ENCODE peak calls at places on chromosome X, in seven cellular contexts. O, N, B, E, Z, R and U are unnamed samples. For H3K4me1 and H3K36me3, the result is how much of the 10 kb centered on the place peaks cover.

GRCh38 chrX:57964975-57965374 is 54.7 kb upstream of the ZXDA start:
- DNase-seq in N (no peak), E (no peak), Z (no peak), O (no peak), B (no peak), R (no peak), U (no peak)

GRCh38 chrX:23803931-23804381 is 21.0 kb downstream of the SAT1 start:
- DNase-seq in Z (no peak), E (no peak), O (no peak), R (no peak), B (peak), N (peak), U (no peak)

GRCh38 chrX:40068048-40068447 is 29.7 kb downstream of the BCOR start:
- DNase-seq in E (no peak), O (no peak), R (no peak), Z (no peak), N (no peak), B (no peak), U (no peak)

GRCh38 chrX:129530410-129530809 is 7.1 kb upstream of the SMARCA1 start:
- DNase-seq in Z (no peak), O (no peak), N (no peak), R (no peak), E (no peak), B (no peak), U (no peak)

GRCh38 chrX:39067866-39068265 is 266.6 kb downstream of the MID1IP1 start:
- DNase-seq in R (no peak), Z (no peak), E (no peak), B (no peak), O (no peak), N (no peak), U (no peak)

GRCh38 chrX:30572004-30572403 is 5.6 kb downstream of the TASL start:
- DNase-seq in E (no peak), Z (no peak), N (no peak), R (no peak), B (no peak), O (no peak), U (no peak)

GRCh38 chrX:43970528-43970927 is 2.7 kb downstream of the NDP start:
- DNase-seq in E (no peak), Z (no peak), O (no peak), B (no peak), N (no peak), R (no peak), U (no peak)

GRCh38 chrX:45801554-45801953 is 600.9 kb upstream of the DIPK2B start:
- DNase-seq in O (no peak), R (peak), B (no peak), Z (no peak), E (no peak), N (no peak), U (no peak)

GRCh38 chrX:147570483-147570882 is 341.2 kb upstream of the FMR1 start:
- DNase-seq in O (no peak), B (no peak), N (no peak), R (peak), Z (no peak), E (no peak), U (no peak)

GRCh38 chrX:40012039-40012799 is 85.5 kb downstream of the BCOR start:
- DNase-seq in R (peak), O (peak), B (no peak), N (peak), E (no peak), Z (peak), U (peak)

GRCh38 chrX:132622130-132622529 is 133.3 kb upstream of the MBNL3 start:
- DNase-seq in N (no peak), Z (no peak), B (no peak), R (no peak), O (no peak), E (no peak), U (no peak)

DNA sequence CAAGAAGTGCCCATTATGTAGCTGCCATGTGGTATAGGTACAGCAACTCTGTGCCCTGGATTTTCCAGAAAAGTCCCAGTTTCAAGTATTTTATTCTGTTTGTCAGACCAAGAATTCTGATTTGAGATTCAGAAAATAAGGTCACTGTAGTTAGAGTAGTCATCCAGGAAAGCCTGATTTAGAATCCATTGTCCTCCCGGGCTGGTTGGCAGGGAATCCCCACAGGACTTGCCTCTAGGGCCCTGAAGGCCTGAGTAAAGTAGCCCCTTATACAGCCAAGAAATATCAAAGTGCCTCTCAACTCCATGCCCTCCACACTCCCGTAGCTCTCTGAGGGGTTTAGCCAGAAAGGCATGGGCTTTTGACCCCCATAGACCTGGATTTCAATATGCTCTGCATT is 36.3 kb downstream of the RTL5 start:
- DNase-seq in Z (no peak), N (no peak), E (no peak), O (no peak), R (no peak), B (no peak), U (no peak)
- H3K4me1 ChIP-seq in Z (under half), N (under half), E (under half), O (under half), R (under half), B (under half), U (under half)

DNA sequence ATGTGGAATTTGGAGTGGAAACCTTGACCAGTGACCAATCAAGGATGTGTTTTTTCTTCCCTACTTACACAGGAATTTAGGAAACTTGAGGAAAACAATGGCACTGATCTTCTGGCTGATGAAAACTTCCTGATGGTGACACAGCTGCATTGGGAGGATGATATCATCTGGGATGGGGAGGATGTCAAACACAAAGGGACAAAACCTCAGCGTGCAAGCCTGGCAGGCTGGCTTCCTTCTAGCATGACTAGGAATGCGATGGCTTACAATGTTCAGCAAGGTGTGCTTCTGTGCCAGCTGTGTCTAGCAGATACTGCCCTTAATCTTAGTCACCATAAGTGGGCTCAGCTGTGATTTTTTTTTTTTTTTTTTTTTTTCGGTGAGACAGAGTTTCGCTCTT is 12.6 kb downstream of the TAF1 start:
- DNase-seq in O (no peak), R (no peak), Z (no peak), N (no peak), E (no peak), B (no peak), U (no peak)
- H3K36me3 ChIP-seq in O (half or more), R (under half), Z (under half), N (under half), E (under half), B (under half), U (half or more)

GRCh38 chrX:16804923-16805464 is 18.7 kb downstream of the TXLNG start:
- DNase-seq in Z (peak), O (no peak), E (no peak), B (no peak), N (no peak), R (no peak), U (no peak)

GRCh38 chrX:16807976-16808542 is 21.8 kb downstream of the TXLNG start:
- DNase-seq in R (no peak), Z (no peak), N (no peak), B (no peak), O (no peak), E (no peak), U (no peak)

GRCh38 chrX:16807548-16807947 is 21.3 kb downstream of the TXLNG start:
- DNase-seq in N (no peak), B (no peak), Z (peak), R (peak), O (no peak), E (no peak), U (no peak)
- H3K4me1 ChIP-seq in N (under half), B (under half), Z (under half), R (under half), O (under half), E (under half), U (under half)

GRCh38 chrX:110000000-110000399 is 2.9 kb upstream of the TMEM164 start:
- DNase-seq in B (no peak), O (no peak), Z (no peak), R (no peak), E (no peak), N (no peak), U (no peak)

GRCh38 chrX:110000854-110001701 is 1.8 kb upstream of the TMEM164 start:
- DNase-seq in N (no peak), O (no peak), Z (no peak), B (no peak), R (no peak), E (no peak), U (no peak)

GRCh38 chrX:110002300-110003166 is at the start of gene TMEM164:
- DNase-seq in N (peak), E (peak), R (peak), O (peak), B (peak), Z (peak), U (peak)

GRCh38 chrX:110003167-110004156 is 548 bp downstream of the TMEM164 start:
- DNase-seq in N (peak), R (no peak), E (no peak), B (no peak), O (peak), Z (peak), U (peak)

GRCh38 chrX:110001702-110002299 is 1.1 kb upstream of the TMEM164 start:
- DNase-seq in R (no peak), B (no peak), Z (no peak), E (no peak), O (no peak), N (no peak), U (no peak)
- H3K36me3 ChIP-seq in R (under half), B (under half), Z (under half), E (under half), O (under half), N (under half), U (under half)

DNA sequence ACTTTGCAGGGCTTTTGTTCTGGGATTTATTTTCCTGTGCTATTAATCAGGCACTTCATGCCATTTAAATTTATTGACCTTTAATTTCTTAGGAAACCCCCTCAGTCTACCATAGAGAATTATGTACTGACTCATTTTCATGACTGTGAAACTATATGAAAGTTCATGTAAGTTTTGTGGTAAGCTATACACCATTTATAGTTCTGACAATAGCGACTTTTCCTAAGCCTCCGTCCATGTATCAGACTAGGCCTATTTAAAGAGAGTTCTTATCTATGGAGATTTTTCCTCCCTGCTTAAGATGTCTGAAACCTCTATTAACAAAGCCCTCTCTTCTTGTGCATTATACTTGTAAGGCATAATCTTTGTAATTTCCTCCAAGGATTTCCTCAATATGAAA is 111.6 kb downstream of the AFF2 start:
- DNase-seq in O (no peak), N (no peak), E (no peak), R (no peak), Z (no peak), B (no peak), U (no peak)
- H3K4me1 ChIP-seq in O (under half), N (under half), E (under half), R (under half), Z (under half), B (under half), U (under half)

GRCh38 chrX:115989686-115990085 is 180.9 kb upstream of the AGTR2 start:
- DNase-seq in R (no peak), Z (no peak), N (no peak), O (no peak), E (no peak), B (no peak), U (no peak)
- H3K36me3 ChIP-seq in R (under half), Z (under half), N (under half), O (under half), E (under half), B (under half), U (under half)

GRCh38 chrX:20139966-20140365 is 1.7 kb downstream of the EIF1AX start:
- DNase-seq in E (no peak), O (no peak), R (no peak), N (no peak), Z (no peak), B (no peak), U (no peak)
- H3K4me1 ChIP-seq in E (under half), O (under half), R (under half), N (under half), Z (under half), B (under half), U (under half)

GRCh38 chrX:20135956-20136355 is 5.7 kb downstream of the EIF1AX start:
- DNase-seq in N (no peak), R (no peak), Z (no peak), O (no peak), E (no peak), B (no peak), U (no peak)
- H3K36me3 ChIP-seq in N (under half), R (under half), Z (under half), O (half or more), E (under half), B (under half), U (under half)